ENCODE peak calls at places on chromosomes 16 and 17, in six cellular contexts. P, E, Q, L, M and Y are unnamed samples.

GRCh38 chr17:63983326-63983725 is 10.6 kb upstream of the SCN4A start:
- DNase-seq in L (no peak), Q (no peak), E (no peak), P (no peak), M (no peak), Y (no peak)

GRCh38 chr16:51875834-51876725 is 670.9 kb downstream of the TOX3 start:
- DNase-seq in L (no peak), Q (no peak), E (no peak), M (no peak), P (no peak), Y (no peak)

GRCh38 chr17:8366231-8366630 is 10.3 kb downstream of the KRABD2 start:
- DNase-seq in L (no peak), E (no peak), P (no peak), Q (no peak), M (no peak), Y (no peak)

GRCh38 chr17:82703935-82704865 is 5.7 kb upstream of the RAB40B start:
- DNase-seq in E (no peak), Q (no peak), P (no peak), M (no peak), L (no peak), Y (no peak)

GRCh38 chr16:77788196-77789084 is at the start of gene VAT1L:
- DNase-seq in M (no peak), P (no peak), Q (peak), L (no peak), E (peak), Y (no peak)

GRCh38 chr17:68184141-68184571 is 63.7 kb upstream of the AMZ2 start:
- DNase-seq in P (no peak), L (no peak), M (no peak), Q (no peak), E (no peak), Y (no peak)

GRCh38 chr17:83203073-83203471 is 123.7 kb downstream of the METRNL start:
- DNase-seq in P (peak), L (no peak), E (no peak), Q (no peak), M (no peak), Y (no peak)

GRCh38 chr16:51577621-51578303 is 426.7 kb upstream of the SALL1 start:
- DNase-seq in L (no peak), Q (no peak), M (no peak), P (no peak), E (no peak), Y (no peak)

GRCh38 chr17:4090898-4091297 is 51.9 kb downstream of the ZZEF1 start:
- DNase-seq in L (no peak), Q (no peak), M (no peak), E (no peak), P (no peak), Y (no peak)

GRCh38 chr17:8398980-8399379 is 1.4 kb upstream of the RNF222 start:
- DNase-seq in Q (no peak), P (no peak), E (no peak), L (no peak), M (no peak), Y (no peak)